ENCODE peak calls at places on chromosome 16, in four cellular contexts. One of them, this sample, is unnamed. For H3K4me1, the result is how much of the 10 kb centered on the place peaks cover.

GRCh38 chr16:50438041-50438437 is 69.3 kb upstream of the BRD7 start:
- DNase-seq in ascending aorta: no peak
- DNase-seq in mucosa of descending colon: no peak
- DNase-seq in tibial artery: no peak
- DNase-seq in this sample: no peak

GRCh38 chr16:1311212-1311737 is 1.8 kb downstream of the UBE2I start:
- DNase-seq in ascending aorta: no peak
- DNase-seq in mucosa of descending colon: peak
- DNase-seq in tibial artery: no peak
- DNase-seq in this sample: no peak

GRCh38 chr16:58236231-58236690 is 38.4 kb upstream of the CSNK2A2 start:
- DNase-seq in ascending aorta: peak
- DNase-seq in mucosa of descending colon: peak
- DNase-seq in tibial artery: peak
- DNase-seq in this sample: peak

GRCh38 chr16:14337303-14338191 is 266.4 kb downstream of the MRTFB start:
- DNase-seq in ascending aorta: no peak
- DNase-seq in mucosa of descending colon: no peak
- DNase-seq in tibial artery: no peak
- DNase-seq in this sample: no peak

GRCh38 chr16:25950586-25951201 is 258.9 kb downstream of the HS3ST4 start:
- DNase-seq in ascending aorta: no peak
- DNase-seq in mucosa of descending colon: no peak
- DNase-seq in tibial artery: no peak
- DNase-seq in this sample: no peak

GRCh38 chr16:50368410-50369132 is at the start of gene BRD7:
- DNase-seq in ascending aorta: peak
- DNase-seq in mucosa of descending colon: peak
- DNase-seq in tibial artery: peak
- DNase-seq in this sample: peak

GRCh38 chr16:78177218-78177617 is 77.8 kb downstream of the WWOX start:
- DNase-seq in ascending aorta: no peak
- DNase-seq in mucosa of descending colon: no peak
- DNase-seq in tibial artery: no peak
- DNase-seq in this sample: no peak

GRCh38 chr16:89037261-89038152 is 56.1 kb upstream of the ACSF3 start:
- DNase-seq in ascending aorta: no peak
- DNase-seq in mucosa of descending colon: peak
- DNase-seq in tibial artery: no peak
- DNase-seq in this sample: no peak

GRCh38 chr16:89613954-89614459 is 565 bp downstream of the DPEP1 start:
- DNase-seq in ascending aorta: no peak
- DNase-seq in mucosa of descending colon: no peak
- DNase-seq in tibial artery: no peak
- DNase-seq in this sample: no peak

GRCh38 chr16:677306-678190 is 2.1 kb downstream of the RHBDL1 start:
- DNase-seq in ascending aorta: no peak
- DNase-seq in mucosa of descending colon: peak
- DNase-seq in tibial artery: no peak
- DNase-seq in this sample: no peak

GRCh38 chr16:89256651-89257254 is 39.2 kb downstream of the ZNF778 start:
- DNase-seq in ascending aorta: peak
- DNase-seq in mucosa of descending colon: peak
- DNase-seq in tibial artery: peak
- DNase-seq in this sample: no peak

GRCh38 chr16:25311039-25311438 is 53.4 kb upstream of the ZKSCAN2 start:
- DNase-seq in ascending aorta: no peak
- DNase-seq in mucosa of descending colon: no peak
- DNase-seq in tibial artery: no peak
- DNase-seq in this sample: no peak

GRCh38 chr16:89727406-89728120 is 6.2 kb downstream of the ZNF276 start:
- DNase-seq in ascending aorta: no peak
- DNase-seq in mucosa of descending colon: no peak
- DNase-seq in tibial artery: no peak
- DNase-seq in this sample: no peak

GRCh38 chr16:13390986-13391305 is 489.5 kb downstream of the SHISA9 start:
- DNase-seq in ascending aorta: no peak
- DNase-seq in mucosa of descending colon: no peak
- DNase-seq in tibial artery: no peak
- DNase-seq in this sample: no peak

GRCh38 chr16:10616744-10617640 is 36.6 kb upstream of the EMP2 start:
- DNase-seq in ascending aorta: no peak
- DNase-seq in mucosa of descending colon: peak
- DNase-seq in tibial artery: no peak
- DNase-seq in this sample: peak

GRCh38 chr16:265711-266110 is 10.0 kb downstream of the RGS11 start:
- DNase-seq in ascending aorta: no peak
- DNase-seq in mucosa of descending colon: no peak
- DNase-seq in tibial artery: no peak
- DNase-seq in this sample: no peak

GRCh38 chr16:84175351-84176081 is 11.3 kb downstream of the TAF1C start:
- DNase-seq in ascending aorta: no peak
- DNase-seq in mucosa of descending colon: peak
- DNase-seq in tibial artery: peak
- DNase-seq in this sample: peak

GRCh38 chr16:9297437-9298113 is 206.1 kb downstream of the HAPSTR1 start:
- DNase-seq in ascending aorta: no peak
- DNase-seq in mucosa of descending colon: no peak
- DNase-seq in tibial artery: peak
- DNase-seq in this sample: no peak

GRCh38 chr16:2194852-2195315 is 1.5 kb downstream of the CASKIN1 start:
- DNase-seq in ascending aorta: no peak
- DNase-seq in mucosa of descending colon: peak
- DNase-seq in tibial artery: no peak
- DNase-seq in this sample: no peak

GRCh38 chr16:73183678-73184092 is 135.8 kb upstream of the ZFHX3 start:
- DNase-seq in ascending aorta: no peak
- DNase-seq in mucosa of descending colon: no peak
- DNase-seq in tibial artery: no peak
- DNase-seq in this sample: no peak

GRCh38 chr16:23317266-23317661 is 15.2 kb downstream of the SCNN1B start:
- DNase-seq in ascending aorta: no peak
- DNase-seq in mucosa of descending colon: peak
- DNase-seq in tibial artery: no peak
- DNase-seq in this sample: no peak

GRCh38 chr16:1393613-1394176 is 20.8 kb downstream of the UNKL start:
- DNase-seq in ascending aorta: no peak
- DNase-seq in mucosa of descending colon: no peak
- DNase-seq in tibial artery: no peak
- DNase-seq in this sample: no peak

GRCh38 chr16:19380316-19380715 is 37.4 kb upstream of the TMC5 start:
- DNase-seq in ascending aorta: no peak
- DNase-seq in mucosa of descending colon: no peak
- DNase-seq in tibial artery: no peak
- DNase-seq in this sample: no peak

GRCh38 chr16:57257455-57258070 is 12.5 kb downstream of the ARL2BP start:
- DNase-seq in ascending aorta: peak
- DNase-seq in mucosa of descending colon: no peak
- DNase-seq in tibial artery: no peak
- DNase-seq in this sample: no peak

GRCh38 chr16:69712277-69712676 is 14.1 kb downstream of the NQO1 start:
- DNase-seq in ascending aorta: no peak
- DNase-seq in mucosa of descending colon: no peak
- DNase-seq in tibial artery: no peak
- DNase-seq in this sample: no peak

GRCh38 chr16:2824626-2825025 is 5.5 kb upstream of the ZG16B start:
- DNase-seq in ascending aorta: peak
- DNase-seq in mucosa of descending colon: no peak
- DNase-seq in tibial artery: peak
- DNase-seq in this sample: no peak

GRCh38 chr16:50102046-50102756 is 36.4 kb downstream of the HEATR3 start:
- DNase-seq in ascending aorta: no peak
- DNase-seq in mucosa of descending colon: no peak
- DNase-seq in tibial artery: no peak
- DNase-seq in this sample: no peak

GRCh38 chr16:17296412-17296811 is 174.3 kb downstream of the XYLT1 start:
- DNase-seq in ascending aorta: no peak
- DNase-seq in mucosa of descending colon: no peak
- DNase-seq in tibial artery: no peak
- DNase-seq in this sample: no peak

GRCh38 chr16:58002936-58003335 is 1.7 kb downstream of the USB1 start:
- DNase-seq in ascending aorta: no peak
- DNase-seq in mucosa of descending colon: no peak
- DNase-seq in tibial artery: no peak
- DNase-seq in this sample: no peak

GRCh38 chr16:14500791-14501190 is 129.3 kb downstream of the PARN start:
- DNase-seq in ascending aorta: no peak
- DNase-seq in mucosa of descending colon: no peak
- DNase-seq in tibial artery: no peak
- DNase-seq in this sample: no peak

GRCh38 chr16:66898207-66898606 is 17.9 kb downstream of the PDP2 start:
- DNase-seq in ascending aorta: peak
- DNase-seq in mucosa of descending colon: peak
- DNase-seq in tibial artery: peak
- DNase-seq in this sample: no peak
- H3K4me1 ChIP-seq in ascending aorta: under half
- H3K4me1 ChIP-seq in mucosa of descending colon: under half
- H3K4me1 ChIP-seq in tibial artery: half or more
- H3K4me1 ChIP-seq in this sample: under half

GRCh38 chr16:4433228-4433627 is 7.6 kb downstream of the DNAJA3 start:
- DNase-seq in ascending aorta: no peak
- DNase-seq in mucosa of descending colon: no peak
- DNase-seq in tibial artery: no peak
- DNase-seq in this sample: no peak

GRCh38 chr16:4435668-4436067 is 10.0 kb downstream of the DNAJA3 start:
- DNase-seq in ascending aorta: no peak
- DNase-seq in mucosa of descending colon: no peak
- DNase-seq in tibial artery: no peak
- DNase-seq in this sample: no peak

GRCh38 chr16:4431023-4431422 is 5.4 kb downstream of the DNAJA3 start:
- DNase-seq in ascending aorta: no peak
- DNase-seq in mucosa of descending colon: no peak
- DNase-seq in tibial artery: no peak
- DNase-seq in this sample: no peak

GRCh38 chr16:4437366-4437765 is 11.7 kb downstream of the DNAJA3 start:
- DNase-seq in ascending aorta: no peak
- DNase-seq in mucosa of descending colon: no peak
- DNase-seq in tibial artery: no peak
- DNase-seq in this sample: no peak

GRCh38 chr16:4433914-4434787 is 8.5 kb downstream of the DNAJA3 start:
- DNase-seq in ascending aorta: no peak
- DNase-seq in mucosa of descending colon: no peak
- DNase-seq in tibial artery: no peak
- DNase-seq in this sample: no peak
- H3K4me1 ChIP-seq in ascending aorta: under half
- H3K4me1 ChIP-seq in mucosa of descending colon: under half
- H3K4me1 ChIP-seq in tibial artery: under half
- H3K4me1 ChIP-seq in this sample: under half

DNA sequence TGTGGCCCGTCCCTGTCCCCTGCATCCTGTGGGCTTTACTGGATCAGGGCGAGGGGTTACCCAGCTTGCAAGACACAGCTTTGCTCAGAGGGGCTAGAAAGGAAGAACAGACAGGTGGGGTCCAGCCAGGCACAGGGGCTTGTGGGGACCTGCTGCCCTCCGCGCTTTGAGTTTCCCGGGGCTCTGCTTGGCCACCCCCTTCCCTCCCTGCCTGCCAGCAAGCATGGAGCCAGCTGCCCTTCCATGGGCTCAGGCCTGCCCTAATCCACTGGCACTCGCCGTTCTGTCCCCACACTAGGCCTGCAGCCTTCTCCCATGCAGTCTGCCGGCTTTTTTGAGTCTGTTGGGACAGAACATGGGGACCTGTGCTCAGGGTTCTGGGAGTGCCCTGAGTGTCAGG is 3.4 kb downstream of the SNN start:
- DNase-seq in ascending aorta: no peak
- DNase-seq in mucosa of descending colon: no peak
- DNase-seq in tibial artery: no peak
- DNase-seq in this sample: no peak
- H3K4me1 ChIP-seq in ascending aorta: under half
- H3K4me1 ChIP-seq in mucosa of descending colon: under half
- H3K4me1 ChIP-seq in tibial artery: half or more
- H3K4me1 ChIP-seq in this sample: under half

GRCh38 chr16:85992779-85993178 is 93.8 kb downstream of the IRF8 start:
- DNase-seq in ascending aorta: no peak
- DNase-seq in mucosa of descending colon: no peak
- DNase-seq in tibial artery: no peak
- DNase-seq in this sample: no peak

GRCh38 chr16:85994492-85995433 is 95.8 kb downstream of the IRF8 start:
- DNase-seq in ascending aorta: no peak
- DNase-seq in mucosa of descending colon: no peak
- DNase-seq in tibial artery: no peak
- DNase-seq in this sample: no peak

GRCh38 chr16:85996843-85997242 is 97.9 kb downstream of the IRF8 start:
- DNase-seq in ascending aorta: no peak
- DNase-seq in mucosa of descending colon: no peak
- DNase-seq in tibial artery: no peak
- DNase-seq in this sample: no peak

GRCh38 chr16:85998178-85998867 is 99.4 kb downstream of the IRF8 start:
- DNase-seq in ascending aorta: no peak
- DNase-seq in mucosa of descending colon: no peak
- DNase-seq in tibial artery: no peak
- DNase-seq in this sample: no peak

GRCh38 chr16:85995591-85996461 is 96.9 kb downstream of the IRF8 start:
- DNase-seq in ascending aorta: no peak
- DNase-seq in mucosa of descending colon: no peak
- DNase-seq in tibial artery: no peak
- DNase-seq in this sample: no peak
- H3K4me1 ChIP-seq in ascending aorta: under half
- H3K4me1 ChIP-seq in mucosa of descending colon: under half
- H3K4me1 ChIP-seq in tibial artery: under half
- H3K4me1 ChIP-seq in this sample: under half